ENCODE peak calls at places on chromosomes 12 and 14, in ten cellular contexts. T is nephron progenitor cell; S is ACHN; H is SK-MEL-5; Q is GM10248; L is NCI-H1417; M is A172; W is stimulated activated CD4-positive, alpha-beta T cell treated with anti-CD3 and anti-CD28 coated beads, Interleukin-15, amount 100 ng/mL, for 1 hour; I is stimulated activated effector memory CD8-positive, alpha-beta T cell treated with anti-CD3 and anti-CD28 coated beads, Interleukin-12 subunit alpha, Interleukin-12 subunit beta, amount 100 ng/mL, for 72 hours; Z is cardiac muscle cell. J is an unnamed sample.

GRCh38 chr12:57166971-57167371 is 19.6 kb upstream of the LRP1-AS start:
- DNase-seq in Q (no peak), S (peak; percentile 76), H (no peak), L (no peak), I (no peak), Z (no peak), M (peak; percentile 95), W (no peak), T (no peak), J (no peak)

GRCh38 chr14:103514596-103515421 is 7.8 kb downstream of the CKB start:
- DNase-seq in M (no peak), I (no peak), L (no peak), T (no peak), Z (no peak), H (no peak), S (no peak), W (no peak), Q (no peak), J (no peak)

GRCh38 chr14:65179918-65180724 is 77.8 kb upstream of the MAX start:
- DNase-seq in I (peak; percentile 14), T (no peak), S (peak; percentile 71), Z (no peak), W (no peak), L (no peak), M (peak; percentile 89), Q (peak; percentile 65), H (peak; percentile 28), J (no peak)

GRCh38 chr14:78885884-78886283 is 715.7 kb downstream of the NRXN3 start:
- DNase-seq in S (no peak), Z (no peak), Q (no peak), M (no peak), H (peak; percentile 1), I (no peak), L (no peak), W (no peak), T (no peak), J (no peak)

GRCh38 chr12:100401660-100402059 is 44.8 kb downstream of the SLC17A8 start:
- DNase-seq in I (no peak), Q (no peak), L (no peak), M (peak; percentile 60), S (peak; percentile 72), T (no peak), W (no peak), Z (no peak), H (no peak), J (no peak)

GRCh38 chr14:53882684-53883083 is 73.9 kb downstream of the BMP4 start:
- DNase-seq in I (no peak), S (no peak), M (no peak), W (no peak), Z (no peak), T (no peak), Q (no peak), H (no peak), L (no peak), J (no peak)

GRCh38 chr14:102226356-102227125 is 78.4 kb downstream of the MOK start:
- DNase-seq in M (no peak), H (no peak), I (no peak), W (no peak), T (no peak), L (no peak), Z (no peak), S (no peak), Q (no peak), J (no peak)

GRCh38 chr12:24820872-24821271 is 128.0 kb downstream of the BCAT1 start:
- DNase-seq in S (peak; percentile 14), L (no peak), H (no peak), I (no peak), T (no peak), Z (no peak), W (no peak), Q (no peak), M (no peak), J (no peak)

GRCh38 chr12:128729628-128730121 is 94.1 kb downstream of the SLC15A4 start:
- DNase-seq in S (peak; percentile 95), H (no peak), T (no peak), Z (no peak), M (no peak), W (no peak), L (no peak), I (no peak), Q (no peak), J (no peak)